ENCODE peak calls at places on chromosome 1, in four cellular contexts. J is WTC11, P is HepG2, C is K562. Y is an unnamed sample.

GRCh38 chr1:197252981-197253380 is 15.1 kb upstream of the CRB1 start:
- DNase-seq in J (no peak), P (no peak), C (no peak), Y (no peak)

GRCh38 chr1:32042330-32042729 is 28.7 kb downstream of the KHDRBS1 start:
- DNase-seq in J (no peak), P (no peak), C (no peak), Y (no peak)

GRCh38 chr1:85264150-85264549 is 4.7 kb upstream of the C1orf52 start:
- DNase-seq in J (no peak), P (no peak), C (no peak), Y (no peak)

GRCh38 chr1:9373614-9374013 is 80.9 kb downstream of the SPSB1 start:
- DNase-seq in J (no peak), P (no peak), C (no peak), Y (no peak)

GRCh38 chr1:200041337-200042118 is 14.0 kb downstream of the NR5A2 start:
- DNase-seq in J (peak; percentile 41), P (no peak), C (no peak), Y (no peak)

GRCh38 chr1:84845357-84845756 is 47.6 kb downstream of the LPAR3 start:
- DNase-seq in J (no peak), P (no peak), C (no peak), Y (no peak)

GRCh38 chr1:106978477-106979322 is 77.8 kb upstream of the PRMT6 start:
- DNase-seq in J (no peak), P (no peak), C (no peak), Y (no peak)

GRCh38 chr1:211259596-211260126 is 495 bp downstream of the RCOR3 start:
- DNase-seq in J (no peak), P (peak; percentile 24), C (peak; percentile 86), Y (peak; percentile 68)

GRCh38 chr1:228650141-228650540 is 85.1 kb upstream of the RHOU start:
- DNase-seq in J (peak; percentile 80), P (no peak), C (peak; percentile 18), Y (no peak)

DNA sequence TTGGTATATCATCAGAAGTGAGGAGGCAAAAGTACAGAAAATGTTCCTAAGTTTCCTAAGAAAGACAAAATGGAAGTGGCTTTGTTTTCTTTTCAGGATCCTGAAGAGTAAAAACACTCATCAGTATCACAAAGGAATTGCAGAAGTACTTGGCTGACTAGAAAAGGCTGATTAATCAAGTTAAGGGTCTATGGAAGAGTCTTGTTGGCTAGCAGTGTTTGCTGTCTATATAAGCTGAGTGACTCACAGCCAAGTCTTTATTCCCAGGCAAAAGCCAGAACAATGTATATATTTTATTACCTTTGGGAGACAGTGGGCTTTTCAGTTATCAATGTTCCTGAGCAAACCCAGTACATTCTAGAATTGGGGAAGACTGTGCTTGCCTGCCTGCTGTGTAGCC is 777.0 kb downstream of the PLA2G4A start:
- DNase-seq in J (no peak), P (no peak), C (no peak), Y (no peak)
- TF ChIP-seq ELF4 in J (no peak), P (no peak), C (no peak), Y (no peak)

GRCh38 chr1:157315544-157315943 is 177.3 kb upstream of the ETV3 start:
- DNase-seq in J (no peak), P (no peak), C (no peak), Y (no peak)
- TF ChIP-seq ELF4 in J (no peak), P (no peak), C (no peak), Y (no peak)

DNA sequence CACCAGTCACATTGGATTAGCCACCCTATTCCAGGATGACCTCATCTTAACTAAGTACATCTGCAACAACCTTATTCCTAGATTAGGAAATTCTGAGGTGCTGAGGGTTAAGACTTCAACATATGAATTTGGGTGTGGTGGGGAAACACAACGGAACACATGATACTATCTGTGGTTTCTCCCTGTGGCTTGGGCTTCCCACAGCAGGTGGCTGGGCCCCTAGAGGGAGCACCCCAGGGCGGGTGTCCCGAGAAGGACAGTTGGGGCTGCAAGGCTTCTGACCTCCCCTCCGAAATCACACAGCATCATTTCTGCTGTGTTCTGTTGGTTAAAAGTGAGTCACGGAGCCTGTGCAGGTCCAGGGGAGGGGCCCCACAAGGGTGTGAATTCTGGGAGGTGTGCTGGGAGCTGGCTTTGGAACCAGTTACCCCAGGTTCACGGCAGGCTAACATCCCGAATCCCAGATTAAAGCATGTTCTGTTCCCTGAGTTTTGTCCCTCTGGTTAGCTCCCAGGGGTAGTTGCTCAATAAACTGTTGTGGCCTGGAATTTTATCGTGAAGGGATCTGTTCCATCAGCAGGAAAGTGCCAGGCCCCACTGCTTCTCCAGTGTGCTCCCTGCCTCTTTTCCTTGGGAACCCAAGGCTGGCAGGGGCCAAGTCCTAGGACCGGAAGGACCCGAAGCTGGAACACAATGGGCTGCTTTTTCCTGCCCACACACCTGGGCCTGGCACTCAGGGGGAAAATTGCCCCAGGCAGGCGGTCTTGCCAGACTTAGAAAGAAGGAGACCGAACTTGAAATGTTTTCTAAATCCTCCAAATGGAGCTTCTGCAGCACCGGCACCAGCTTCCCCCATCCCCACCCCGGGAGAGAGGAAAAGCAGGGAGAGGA is 154.0 kb upstream of the WNT4 start:
- DNase-seq in J (no peak), P (no peak), C (peak; percentile 61), Y (no peak)
- TF ChIP-seq ELF4 in J (no peak), P (no peak), C (no peak), Y (no peak)

DNA sequence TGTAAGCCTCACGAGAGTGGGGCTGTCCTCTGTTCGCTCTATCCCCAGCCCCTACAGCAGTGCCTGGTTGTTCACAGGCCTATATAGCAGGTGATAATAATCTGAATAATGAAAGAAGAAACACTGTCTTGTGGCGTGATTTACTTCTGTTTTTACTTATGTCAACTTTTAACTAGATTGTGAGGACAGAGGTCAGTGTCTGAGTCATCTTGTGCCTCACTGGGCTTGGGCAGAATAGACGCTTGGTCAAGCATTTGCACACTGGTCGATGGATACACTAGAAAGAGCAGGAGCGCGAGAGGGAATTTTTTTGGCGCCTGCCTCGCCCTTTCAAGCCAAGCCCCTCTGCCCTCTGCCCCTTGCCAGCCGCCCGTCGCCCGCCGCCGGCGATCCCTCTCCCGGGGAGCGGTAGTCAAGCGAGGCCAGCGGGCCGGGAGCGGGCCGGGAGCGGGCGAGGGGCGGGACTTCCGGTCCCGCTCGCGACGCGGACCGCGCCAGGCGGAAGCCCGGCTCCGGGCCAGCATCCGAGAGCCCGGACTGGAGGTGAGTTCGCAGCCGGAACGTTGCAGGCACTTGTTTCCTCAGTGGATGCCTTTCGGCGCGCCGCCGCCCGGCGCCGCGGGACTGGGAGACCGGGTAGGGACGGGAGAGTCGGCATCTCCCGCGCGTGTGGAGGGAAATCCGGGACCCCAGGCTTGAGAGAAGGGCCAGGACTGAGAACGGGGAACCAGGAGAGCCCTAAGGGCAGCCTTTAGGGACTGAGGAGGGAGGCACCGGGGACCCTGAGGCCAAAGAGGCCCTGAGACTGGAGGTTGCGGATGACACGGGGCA is at the start of gene DISP1:
- DNase-seq in J (peak; percentile 77), P (peak; percentile 73), C (peak; percentile 61), Y (peak; percentile 87)
- TF ChIP-seq ELF4 in J (no peak), P (peak; percentile 35), C (no peak), Y (no peak)

GRCh38 chr1:55868026-55868425 is 652.9 kb upstream of the USP24 start:
- DNase-seq in J (no peak), P (peak; percentile 3), C (no peak), Y (peak; percentile 42)
- TF ChIP-seq ELF4 in J (no peak), P (no peak), C (no peak), Y (no peak)

Y was measured in HEK293T.